ENCODE peak calls at places on chromosomes 11 and 22, in seven cellular contexts. N is heart right ventricle; J is naive thymus-derived CD4-positive, alpha-beta T cell; G is AG09319; X is skeletal muscle cell; D is activated T-helper 1 cell treated with anti-CD3 and anti-CD28 coated beads, Interleukin-12 subunit alpha, Interleukin-12 subunit beta, Interleukin-2, Interleukin-4 antibody, amounts not matched to agents 30 ng/mL and 10 ng/mL and 1 ng/mL, durations not matched to agents 14 hours and 24 hours and 36 hours; K is amniotic stem cell. W is an unnamed sample.
A peak's percentile ranks its signal among the peaks of the same experiment; 100 is the strongest.

GRCh38 chr11:111540114-111540920 is at the start of gene LAYN:
- DNase-seq in N (peak; percentile 49), J (peak; percentile 22), G (no peak), X (no peak), D (peak; percentile 24), K (peak; percentile 19), W (no peak)

GRCh38 chr22:33909906-33910305 is 10.4 kb downstream of the LARGE1 start:
- DNase-seq in N (no peak), J (no peak), G (no peak), X (no peak), D (no peak), K (no peak), W (no peak)

GRCh38 chr22:25510926-25511325 is 53.5 kb upstream of the GRK3 start:
- DNase-seq in N (no peak), J (no peak), G (no peak), X (no peak), D (no peak), K (no peak), W (no peak)

GRCh38 chr11:65386307-65387081 is at the start of gene FRMD8:
- DNase-seq in N (peak; percentile 95), J (peak; percentile 89), G (peak; percentile 56), X (no peak), D (peak; percentile 90), K (peak; percentile 57), W (peak; percentile 85)

GRCh38 chr11:105046898-105047579 is 1.9 kb upstream of the CARD16 start:
- DNase-seq in N (no peak), J (no peak), G (peak; percentile 97), X (peak; percentile 94), D (no peak), K (peak; percentile 92), W (no peak)

GRCh38 chr11:126214446-126215240 is 3.1 kb downstream of the FAM118B start:
- DNase-seq in N (no peak), J (no peak), G (no peak), X (no peak), D (no peak), K (no peak), W (no peak)

GRCh38 chr11:11265994-11266606 is 87.0 kb downstream of the CSNK2A3 start:
- DNase-seq in N (peak; percentile 62), J (peak; percentile 31), G (no peak), X (no peak), D (peak; percentile 45), K (no peak), W (peak; percentile 38)

GRCh38 chr11:95338430-95338991 is 107.5 kb upstream of the SESN3 start:
- DNase-seq in N (peak; percentile 55), J (no peak), G (peak; percentile 19), X (peak; percentile 58), D (no peak), K (no peak), W (peak; percentile 37)

GRCh38 chr22:49162841-49163240 is 664.8 kb downstream of the BRD1 start:
- DNase-seq in N (no peak), J (no peak), G (no peak), X (no peak), D (no peak), K (no peak), W (no peak)

GRCh38 chr11:34770111-34770510 is 146.1 kb downstream of the APIP start:
- DNase-seq in N (no peak), J (no peak), G (no peak), X (no peak), D (no peak), K (no peak), W (no peak)

GRCh38 chr11:47986742-47987141 is 6.4 kb downstream of the PTPRJ start:
- DNase-seq in N (no peak), J (no peak), G (no peak), X (no peak), D (no peak), K (no peak), W (no peak)

GRCh38 chr11:110184974-110185597 is 91.9 kb downstream of the ZC3H12C start:
- DNase-seq in N (no peak), J (no peak), G (no peak), X (peak; percentile 99), D (no peak), K (no peak), W (peak; percentile 25)

GRCh38 chr11:18111005-18111404 is 5.1 kb upstream of the SAAL1 start:
- DNase-seq in N (no peak), J (no peak), G (no peak), X (no peak), D (no peak), K (no peak), W (no peak)

GRCh38 chr11:62370743-62371440 is 33.6 kb downstream of the ASRGL1 start:
- DNase-seq in N (peak; percentile 37), J (peak; percentile 47), G (no peak), X (no peak), D (peak; percentile 38), K (no peak), W (no peak)

GRCh38 chr22:37971475-37972434 is 12.6 kb downstream of the SOX10 start:
- DNase-seq in N (no peak), J (no peak), G (no peak), X (no peak), D (no peak), K (no peak), W (no peak)

GRCh38 chr11:67364169-67364568 is 9.2 kb downstream of the CLCF1 start:
- DNase-seq in N (no peak), J (no peak), G (no peak), X (no peak), D (no peak), K (no peak), W (no peak)

GRCh38 chr11:118142081-118142480 is 10.5 kb downstream of the SCN4B start:
- DNase-seq in N (no peak), J (no peak), G (no peak), X (no peak), D (no peak), K (no peak), W (no peak)

W was measured in gastrocnemius medialis.